ENCODE peak calls at places on chromosomes 6 and 20, in four cellular contexts. K is AG09319; J is stimulated activated CD4-positive, alpha-beta T cell treated with anti-CD3 and anti-CD28 coated beads, Interleukin-12 subunit alpha, Interleukin-12 subunit beta, amount 100 ng/mL, for 48 hours; E is stimulated activated CD8-positive, alpha-beta memory T cell treated with anti-CD3 and anti-CD28 coated beads, Interleukin-7, amount 100 ng/mL, for 24 hours. P is an unnamed sample.

GRCh38 chr20:47360207-47360488 is 3.6 kb upstream of the ZMYND8 start:
- DNase-seq in K (no peak), J (no peak), E (no peak), P (no peak)

GRCh38 chr6:968791-969190 is 275.9 kb upstream of the EXOC2 start:
- DNase-seq in K (no peak), J (no peak), E (no peak), P (no peak)

GRCh38 chr6:5671162-5671561 is 335.6 kb downstream of the NRN1 start:
- DNase-seq in K (no peak), J (no peak), E (no peak), P (peak)

GRCh38 chr20:38131588-38132121 is 33.4 kb downstream of the TGM2 start:
- DNase-seq in K (no peak), J (no peak), E (no peak), P (no peak)

GRCh38 chr20:49396230-49396629 is 86.2 kb downstream of the KCNB1 start:
- DNase-seq in K (no peak), J (no peak), E (no peak), P (no peak)

GRCh38 chr20:41854765-41855164 is 236.6 kb upstream of the CHD6 start:
- DNase-seq in K (no peak), J (no peak), E (no peak), P (no peak)

GRCh38 chr6:134949927-134950326 is at the start of gene ALDH8A1:
- DNase-seq in K (no peak), J (no peak), E (no peak), P (no peak)

GRCh38 chr20:39248851-39249485 is 286.8 kb downstream of the DHX35 start:
- DNase-seq in K (no peak), J (no peak), E (no peak), P (no peak)

GRCh38 chr20:64056889-64057627 is 5.9 kb upstream of the TCEA2 start:
- DNase-seq in K (no peak), J (no peak), E (no peak), P (no peak)

GRCh38 chr6:167079853-167080297 is 43.0 kb upstream of the CCR6 start:
- DNase-seq in K (no peak), J (peak), E (no peak), P (no peak)

GRCh38 chr6:113690255-113690956 is 166.7 kb upstream of the MARCKS start:
- DNase-seq in K (no peak), J (no peak), E (no peak), P (no peak)

GRCh38 chr6:49849121-49849907 is 17.0 kb downstream of the CRISP1 start:
- DNase-seq in K (peak), J (no peak), E (no peak), P (no peak)

GRCh38 chr6:43948527-43949450 is 178.5 kb downstream of the MRPL14 start:
- DNase-seq in K (no peak), J (no peak), E (no peak), P (no peak)

GRCh38 chr6:55678330-55679224 is 99.6 kb upstream of the HMGCLL1 start:
- DNase-seq in K (no peak), J (no peak), E (no peak), P (no peak)

GRCh38 chr6:4687989-4688947 is 87.9 kb upstream of the CDYL start:
- DNase-seq in K (peak), J (no peak), E (no peak), P (no peak)

GRCh38 chr20:1357921-1358671 is 29.2 kb upstream of the SDCBP2 start:
- DNase-seq in K (no peak), J (no peak), E (no peak), P (no peak)

GRCh38 chr6:30555428-30556005 is 772 bp downstream of the GNL1 start:
- DNase-seq in K (no peak), J (no peak), E (no peak), P (no peak)

GRCh38 chr6:28011716-28012115 is 54.7 kb downstream of the OR2B6 start:
- DNase-seq in K (no peak), J (no peak), E (no peak), P (no peak)

GRCh38 chr20:11822116-11822794 is 95.4 kb upstream of the BTBD3 start:
- DNase-seq in K (no peak), J (no peak), E (no peak), P (no peak)

GRCh38 chr6:166626177-166627038 is 643 bp downstream of the RPS6KA2 start:
- DNase-seq in K (no peak), J (no peak), E (no peak), P (no peak)

GRCh38 chr6:41630946-41631345 is 7.3 kb upstream of the MDFI start:
- DNase-seq in K (no peak), J (no peak), E (no peak), P (no peak)